ENCODE peak calls at places on chromosomes 4 and X, in eight cellular contexts. X, B, O, V, Z, A, I and Q are unnamed samples.

GRCh38 chr4:11505225-11505971 is 76.7 kb upstream of the HS3ST1 start:
- DNase-seq in X (peak; percentile 99), B (peak; percentile 82), O (no peak), V (peak; percentile 95), Z (peak; percentile 98), A (no peak), I (peak; percentile 68), Q (no peak)

GRCh38 chr4:104971458-104971857 is 175.2 kb upstream of the TET2 start:
- DNase-seq in X (no peak), B (no peak), O (no peak), V (peak; percentile 90), Z (peak; percentile 93), A (no peak), I (no peak), Q (no peak)

GRCh38 chrX:111447298-111447697 is 35.3 kb upstream of the DCX start:
- DNase-seq in X (peak; percentile 4), B (peak; percentile 5), O (peak; percentile 2), V (peak; percentile 22), Z (no peak), A (peak; percentile 57), I (peak; percentile 56), Q (peak; percentile 47)

GRCh38 chr4:55549888-55550287 is 3.2 kb upstream of the CLOCK start:
- DNase-seq in X (peak; percentile 98), B (peak; percentile 93), O (no peak), V (peak; percentile 99), Z (peak; percentile 97), A (no peak), I (peak; percentile 51), Q (no peak)

GRCh38 chr4:170089743-170090666 is at the start of gene AADAT:
- DNase-seq in X (peak; percentile 73), B (peak; percentile 73), O (peak; percentile 81), V (peak; percentile 69), Z (peak; percentile 65), A (peak; percentile 95), I (peak; percentile 91), Q (peak; percentile 39)

GRCh38 chr4:2445130-2445529 is 23.8 kb upstream of the RNF4 start:
- DNase-seq in X (no peak), B (no peak), O (no peak), V (no peak), Z (no peak), A (no peak), I (no peak), Q (no peak)

GRCh38 chrX:77749695-77750094 is 36.3 kb downstream of the ATRX start:
- DNase-seq in X (no peak), B (peak; percentile 57), O (no peak), V (peak; percentile 9), Z (no peak), A (no peak), I (no peak), Q (no peak)

GRCh38 chr4:13989496-13989895 is 362.0 kb upstream of the BOD1L1 start:
- DNase-seq in X (no peak), B (peak; percentile 60), O (no peak), V (no peak), Z (peak; percentile 46), A (no peak), I (no peak), Q (no peak)

GRCh38 chr4:177511611-177512010 is 69.4 kb upstream of the AGA start:
- DNase-seq in X (peak; percentile 27), B (no peak), O (no peak), V (peak; percentile 88), Z (peak; percentile 77), A (no peak), I (peak; percentile 41), Q (no peak)

GRCh38 chr4:88018471-88018870 is 11.0 kb downstream of the PKD2 start:
- DNase-seq in X (no peak), B (peak; percentile 76), O (no peak), V (no peak), Z (no peak), A (no peak), I (no peak), Q (no peak)

GRCh38 chrX:68838571-68838910 is 9.7 kb downstream of the EFNB1 start:
- DNase-seq in X (no peak), B (no peak), O (no peak), V (no peak), Z (no peak), A (no peak), I (no peak), Q (no peak)

GRCh38 chrX:137290011-137290410 is 256.2 kb upstream of the GPR101 start:
- DNase-seq in X (no peak), B (no peak), O (no peak), V (no peak), Z (no peak), A (no peak), I (no peak), Q (no peak)

GRCh38 chr4:83489711-83490326 is 4.9 kb upstream of the ABRAXAS1 start:
- DNase-seq in X (no peak), B (no peak), O (no peak), V (no peak), Z (no peak), A (peak; percentile 28), I (no peak), Q (no peak)

GRCh38 chrX:13087322-13088154 is 43.1 kb upstream of the FAM9C start:
- DNase-seq in X (no peak), B (peak; percentile 75), O (no peak), V (peak; percentile 85), Z (peak; percentile 95), A (no peak), I (no peak), Q (peak; percentile 86)

GRCh38 chrX:153724252-153725038 is at the start of the genes ABCD1 and BCAP31:
- DNase-seq in X (peak; percentile 49), B (peak; percentile 77), O (peak; percentile 78), V (peak; percentile 91), Z (peak; percentile 84), A (peak; percentile 84), I (peak; percentile 95), Q (peak; percentile 85)

GRCh38 chr4:4864940-4865704 is 5.7 kb downstream of the MSX1 start:
- DNase-seq in X (no peak), B (no peak), O (no peak), V (no peak), Z (no peak), A (peak; percentile 72), I (peak; percentile 17), Q (no peak)
- TF ChIP-seq EZH2 in X (no peak), B (no peak), O (no peak), V (no peak), Z (no peak), A (peak; percentile 96), I (peak; percentile 85), Q (no peak)

GRCh38 chr4:168408620-168409019 is 71.7 kb downstream of the DDX60L start:
- DNase-seq in X (peak; percentile 27), B (peak; percentile 98), O (no peak), V (peak; percentile 86), Z (peak; percentile 88), A (no peak), I (peak; percentile 79), Q (no peak)
- H2AFZ ChIP-seq in X (no peak overlapping the region), B (no peak overlapping the region), O (no peak overlapping the region), V (no peak overlapping the region), Z (peak overlapping the region; percentile 11), A (no peak overlapping the region), I (no peak overlapping the region), Q (no peak overlapping the region)

GRCh38 chr4:110624904-110625494 is 2.1 kb upstream of the PITX2 start:
- DNase-seq in X (no peak), B (no peak), O (no peak), V (no peak), Z (no peak), A (no peak), I (no peak), Q (no peak)

GRCh38 chr4:110624016-110624770 is 1.3 kb upstream of the PITX2 start:
- DNase-seq in X (no peak), B (no peak), O (no peak), V (no peak), Z (no peak), A (peak; percentile 10), I (no peak), Q (no peak)

GRCh38 chr4:110625593-110626292 is 2.9 kb upstream of the PITX2 start:
- DNase-seq in X (no peak), B (no peak), O (no peak), V (no peak), Z (no peak), A (peak; percentile 24), I (no peak), Q (no peak)

GRCh38 chr4:110628321-110629213 is 5.7 kb upstream of the PITX2 start:
- DNase-seq in X (no peak), B (no peak), O (no peak), V (no peak), Z (no peak), A (peak; percentile 54), I (no peak), Q (no peak)

GRCh38 chr4:110626532-110627153 is 3.8 kb upstream of the PITX2 start:
- DNase-seq in X (no peak), B (no peak), O (no peak), V (no peak), Z (no peak), A (peak; percentile 58), I (no peak), Q (no peak)
- TF ChIP-seq EZH2 in X (no peak), B (peak; percentile 16), O (no peak), V (no peak), Z (peak; percentile 6), A (peak; percentile 66), I (no peak), Q (no peak)

GRCh38 chrX:80572636-80573035 is 152.4 kb downstream of the TENT5D start:
- DNase-seq in X (no peak), B (no peak), O (no peak), V (no peak), Z (no peak), A (no peak), I (no peak), Q (no peak)

GRCh38 chrX:80576267-80576666 is 156.0 kb downstream of the TENT5D start:
- DNase-seq in X (no peak), B (no peak), O (no peak), V (no peak), Z (no peak), A (no peak), I (no peak), Q (no peak)

GRCh38 chrX:80573275-80573674 is 153.0 kb downstream of the TENT5D start:
- DNase-seq in X (no peak), B (no peak), O (no peak), V (no peak), Z (no peak), A (no peak), I (no peak), Q (no peak)

GRCh38 chrX:80578518-80579105 is 158.4 kb downstream of the TENT5D start:
- DNase-seq in X (peak; percentile 10), B (peak; percentile 1), O (peak; percentile 6), V (peak; percentile 55), Z (peak; percentile 12), A (peak; percentile 36), I (peak; percentile 31), Q (peak; percentile 47)

DNA sequence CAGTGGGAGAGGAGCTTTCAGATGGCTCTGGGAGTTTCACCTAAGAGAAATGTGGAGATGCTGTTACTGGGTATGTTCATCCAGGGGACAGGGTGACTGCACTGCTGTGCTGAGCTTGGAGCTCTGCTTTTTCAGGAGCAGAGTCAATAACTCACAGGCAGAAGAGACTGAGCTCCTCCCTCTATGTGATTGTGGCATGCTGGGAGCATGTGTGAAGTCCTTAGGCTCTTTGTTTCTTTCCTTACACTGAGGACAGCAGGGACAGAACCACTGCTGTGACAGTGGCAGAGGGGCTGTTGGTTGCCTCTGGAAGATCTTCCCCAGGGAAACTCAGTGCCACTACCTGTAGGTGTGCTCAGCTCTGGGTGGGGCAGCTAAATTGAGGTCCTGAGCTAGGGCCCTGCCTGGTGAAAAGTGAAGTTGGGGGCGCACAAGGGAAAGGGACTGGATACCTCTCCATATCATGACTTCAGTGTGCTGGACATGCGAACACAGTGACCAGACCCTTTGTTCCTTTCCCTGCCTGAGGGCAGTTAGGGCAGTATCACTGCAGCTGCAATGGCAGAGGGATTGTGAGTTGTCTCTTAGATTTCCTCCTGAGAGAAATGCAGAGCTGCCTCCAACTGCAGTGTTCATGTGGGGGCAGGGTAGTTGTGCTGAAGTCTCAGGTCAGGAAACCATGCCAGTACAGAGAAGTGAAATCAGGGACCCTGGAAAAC is 156.7 kb downstream of the TENT5D start:
- DNase-seq in X (no peak), B (no peak), O (no peak), V (peak; percentile 1), Z (no peak), A (no peak), I (no peak), Q (no peak)
- H2AFZ ChIP-seq in X (no peak overlapping the region), B (no peak overlapping the region), O (no peak overlapping the region), V (no peak overlapping the region), Z (no peak overlapping the region), A (no peak overlapping the region), I (no peak overlapping the region), Q (no peak overlapping the region)